ENCODE peak calls at places on chromosomes 5 and 9, in four cellular contexts. V, H, Y and S are unnamed samples. For H3K4me1, the result is how much of the 10 kb centered on the place peaks cover.

GRCh38 chr5:151079838-151080619 is 805 bp downstream of the TNIP1 start:
- DNase-seq in V (peak), H (no peak), Y (no peak), S (no peak)

GRCh38 chr5:175773534-175774070 is 97.8 kb upstream of the CPLX2 start:
- DNase-seq in V (no peak), H (no peak), Y (no peak), S (no peak)

GRCh38 chr5:31864015-31864414 is 225.1 kb downstream of the PDZD2 start:
- DNase-seq in V (no peak), H (no peak), Y (no peak), S (no peak)

GRCh38 chr5:8773091-8773615 is 772.7 kb downstream of the SEMA5A start:
- DNase-seq in V (no peak), H (no peak), Y (no peak), S (no peak)

GRCh38 chr9:36102742-36103495 is 33.6 kb upstream of the GLIPR2 start:
- DNase-seq in V (peak), H (peak), Y (peak), S (peak)

GRCh38 chr9:125784286-125785049 is 37.3 kb downstream of the PBX3 start:
- DNase-seq in V (peak), H (no peak), Y (no peak), S (no peak)

GRCh38 chr5:14705556-14705955 is 41.0 kb downstream of the OTULIN start:
- DNase-seq in V (no peak), H (no peak), Y (no peak), S (no peak)

GRCh38 chr5:143343042-143343441 is 60.4 kb downstream of the NR3C1 start:
- DNase-seq in V (no peak), H (no peak), Y (no peak), S (no peak)

GRCh38 chr5:14216902-14217301 is 73.8 kb downstream of the TRIO start:
- DNase-seq in V (no peak), H (no peak), Y (no peak), S (no peak)

GRCh38 chr9:88781500-88782391 is 209.5 kb upstream of the S1PR3 start:
- DNase-seq in V (peak), H (no peak), Y (no peak), S (no peak)

GRCh38 chr5:173763410-173763809 is 124.7 kb upstream of the CPEB4 start:
- DNase-seq in V (no peak), H (no peak), Y (no peak), S (no peak)

GRCh38 chr9:84935528-84936117 is 266.1 kb downstream of the NTRK2 start:
- DNase-seq in V (no peak), H (no peak), Y (no peak), S (no peak)

GRCh38 chr5:116482394-116482793 is 92.2 kb downstream of the SEMA6A start:
- DNase-seq in V (peak), H (no peak), Y (no peak), S (no peak)

GRCh38 chr5:90434116-90434714 is 24.7 kb upstream of the CETN3 start:
- DNase-seq in V (peak), H (no peak), Y (no peak), S (no peak)

GRCh38 chr5:72611111-72611724 is 104.0 kb upstream of the ZNF366 start:
- DNase-seq in V (peak), H (peak), Y (peak), S (peak)

GRCh38 chr9:136225366-136225747 is 20.3 kb downstream of the QSOX2 start:
- DNase-seq in V (no peak), H (no peak), Y (no peak), S (no peak)
- H3K4me1 ChIP-seq in V (under half), H (under half), Y (under half), S (under half)

GRCh38 chr9:18542837-18543405 is 69.0 kb downstream of the ADAMTSL1 start:
- DNase-seq in V (peak), H (no peak), Y (no peak), S (no peak)

GRCh38 chr9:18539203-18539602 is 65.2 kb downstream of the ADAMTSL1 start:
- DNase-seq in V (no peak), H (no peak), Y (no peak), S (no peak)

GRCh38 chr9:18544456-18544855 is 70.5 kb downstream of the ADAMTSL1 start:
- DNase-seq in V (no peak), H (no peak), Y (no peak), S (no peak)

GRCh38 chr9:18548456-18548855 is 74.5 kb downstream of the ADAMTSL1 start:
- DNase-seq in V (no peak), H (no peak), Y (no peak), S (no peak)

GRCh38 chr9:18543406-18543965 is 69.5 kb downstream of the ADAMTSL1 start:
- DNase-seq in V (peak), H (no peak), Y (no peak), S (no peak)
- H3K27ac ChIP-seq in V (no peak), H (no peak), Y (no peak), S (no peak)

GRCh38 chr5:165559645-165560044 is 2054.2 kb downstream of the MAT2B start:
- DNase-seq in V (no peak), H (no peak), Y (no peak), S (no peak)
- TF ChIP-seq CTCF in V (no peak), H (no peak), Y (no peak), S (no peak)

DNA sequence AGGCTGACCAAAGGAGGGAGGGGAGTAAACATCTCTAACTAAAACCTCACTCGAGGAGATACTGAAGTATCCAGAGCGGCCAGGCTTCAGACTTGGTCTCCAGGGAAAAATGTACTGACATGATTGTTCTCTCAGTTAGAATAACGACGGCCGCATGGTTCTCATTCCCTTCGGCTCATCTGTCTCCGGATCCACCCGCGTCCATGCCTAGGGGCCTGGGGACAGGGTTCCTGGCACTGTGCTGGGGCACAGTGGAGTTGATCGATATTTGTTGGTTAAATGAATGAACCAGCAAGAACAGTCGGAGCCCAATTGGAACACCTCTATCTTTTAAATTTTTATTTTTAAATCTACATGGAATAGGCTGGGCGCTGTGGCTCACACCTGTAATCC is 167.1 kb upstream of the PHYKPL start:
- DNase-seq in V (no peak), H (peak), Y (no peak), S (no peak)
- H3K4me1 ChIP-seq in V (under half), H (under half), Y (under half), S (under half)